ENCODE peak calls at places on chromosomes 5 and 9, in five cellular contexts. O is stimulated activated CD4-positive, alpha-beta T cell treated with anti-CD3 and anti-CD28 coated beads, Interleukin-1b, Interleukin-23, amount 100 ng/mL, for 24 hours; A is T-cell; I is activated gamma-delta T cell treated with Interleukin-2 at 50 U/mL for 16 hours; R is NCI-H345. W is an unnamed sample.

GRCh38 chr5:180866296-180866695 is 5.2 kb upstream of the ZFP62 start:
- DNase-seq in A (no peak), I (no peak), O (no peak), R (no peak), W (no peak)

GRCh38 chr9:37293664-37294524 is 128.6 kb upstream of the GRHPR start:
- DNase-seq in A (no peak), I (no peak), R (no peak), O (no peak), W (peak)

GRCh38 chr9:132077881-132078280 is 1.8 kb downstream of the MED27 start:
- DNase-seq in I (no peak), O (no peak), A (no peak), R (no peak), W (no peak)

GRCh38 chr5:43042176-43042625 is 2.1 kb upstream of the ANXA2R start:
- DNase-seq in O (peak), A (peak), R (peak), I (peak), W (no peak)

GRCh38 chr5:149264432-149265069 is 7.1 kb upstream of the AFAP1L1 start:
- DNase-seq in A (peak), I (peak), O (no peak), R (peak), W (no peak)

GRCh38 chr5:27353540-27353939 is 315.2 kb upstream of the CDH9 start:
- DNase-seq in O (no peak), I (no peak), A (no peak), R (no peak), W (no peak)

GRCh38 chr5:128905225-128906110 is 59.8 kb upstream of the SLC27A6 start:
- DNase-seq in R (peak), I (peak), O (no peak), A (peak), W (peak)

GRCh38 chr9:99822096-99822595 is 461 bp downstream of the NR4A3 start:
- DNase-seq in R (no peak), A (no peak), O (no peak), I (peak), W (no peak)